ENCODE peak calls at places on chromosomes 7 and 10, in seven cellular contexts. One of them, this sample, is unnamed.

GRCh38 chr7:149854611-149855367 is 16.6 kb downstream of the ZNF862 start:
- DNase-seq in H1: no peak
- DNase-seq in neuronal stem cell: no peak
- DNase-seq in IMR-90: peak; percentile 51
- DNase-seq in mesendoderm: peak; percentile 84
- DNase-seq in H9: peak; percentile 83
- DNase-seq in trophoblast cell: no peak
- DNase-seq in this sample: peak; percentile 22

GRCh38 chr10:66167816-66168215 is 758.0 kb upstream of the LRRTM3 start:
- DNase-seq in H1: no peak
- DNase-seq in neuronal stem cell: no peak
- DNase-seq in IMR-90: no peak
- DNase-seq in mesendoderm: no peak
- DNase-seq in H9: no peak
- DNase-seq in trophoblast cell: no peak
- DNase-seq in this sample: peak; percentile 14

GRCh38 chr10:104612577-104613205 is 28.4 kb upstream of the SORCS3 start:
- DNase-seq in H1: no peak
- DNase-seq in neuronal stem cell: no peak
- DNase-seq in IMR-90: no peak
- DNase-seq in mesendoderm: peak; percentile 48
- DNase-seq in H9: no peak
- DNase-seq in trophoblast cell: no peak
- DNase-seq in this sample: no peak

GRCh38 chr10:47047577-47048532 is 136.6 kb downstream of the PTPN20 start:
- DNase-seq in H1: peak; percentile 34
- DNase-seq in neuronal stem cell: peak; percentile 72
- DNase-seq in IMR-90: peak; percentile 77
- DNase-seq in mesendoderm: peak; percentile 62
- DNase-seq in H9: peak; percentile 78
- DNase-seq in trophoblast cell: peak; percentile 93
- DNase-seq in this sample: peak; percentile 30

GRCh38 chr7:37081436-37081835 is 357.1 kb upstream of the AOAH start:
- DNase-seq in H1: no peak
- DNase-seq in neuronal stem cell: no peak
- DNase-seq in IMR-90: no peak
- DNase-seq in mesendoderm: no peak
- DNase-seq in H9: no peak
- DNase-seq in trophoblast cell: no peak
- DNase-seq in this sample: no peak

GRCh38 chr7:104969183-104969582 is 44.8 kb upstream of the KMT2E start:
- DNase-seq in H1: no peak
- DNase-seq in neuronal stem cell: no peak
- DNase-seq in IMR-90: no peak
- DNase-seq in mesendoderm: no peak
- DNase-seq in H9: no peak
- DNase-seq in trophoblast cell: no peak
- DNase-seq in this sample: no peak

GRCh38 chr10:7258948-7259523 is 151.8 kb downstream of the SFMBT2 start:
- DNase-seq in H1: no peak
- DNase-seq in neuronal stem cell: no peak
- DNase-seq in IMR-90: no peak
- DNase-seq in mesendoderm: no peak
- DNase-seq in H9: no peak
- DNase-seq in trophoblast cell: no peak
- DNase-seq in this sample: peak; percentile 66

GRCh38 chr7:139875821-139876241 is 46.8 kb downstream of the TBXAS1 start:
- DNase-seq in H1: no peak
- DNase-seq in neuronal stem cell: no peak
- DNase-seq in IMR-90: no peak
- DNase-seq in mesendoderm: no peak
- DNase-seq in H9: no peak
- DNase-seq in trophoblast cell: no peak
- DNase-seq in this sample: no peak

GRCh38 chr10:117164878-117165556 is 26.9 kb upstream of the VAX1 start:
- DNase-seq in H1: no peak
- DNase-seq in neuronal stem cell: no peak
- DNase-seq in IMR-90: no peak
- DNase-seq in mesendoderm: no peak
- DNase-seq in H9: no peak
- DNase-seq in trophoblast cell: no peak
- DNase-seq in this sample: no peak

GRCh38 chr7:99379043-99379577 is 4.6 kb downstream of the ARPC1B start:
- DNase-seq in H1: no peak
- DNase-seq in neuronal stem cell: no peak
- DNase-seq in IMR-90: peak; percentile 88
- DNase-seq in mesendoderm: peak; percentile 54
- DNase-seq in H9: no peak
- DNase-seq in trophoblast cell: peak; percentile 97
- DNase-seq in this sample: peak; percentile 95

GRCh38 chr7:155414508-155414907 is 43.4 kb upstream of the EN2 start:
- DNase-seq in H1: no peak
- DNase-seq in neuronal stem cell: no peak
- DNase-seq in IMR-90: no peak
- DNase-seq in mesendoderm: peak; percentile 45
- DNase-seq in H9: peak; percentile 39
- DNase-seq in trophoblast cell: no peak
- DNase-seq in this sample: no peak

GRCh38 chr7:149826344-149827088 is 11.7 kb upstream of the ZNF862 start:
- DNase-seq in H1: no peak
- DNase-seq in neuronal stem cell: no peak
- DNase-seq in IMR-90: no peak
- DNase-seq in mesendoderm: no peak
- DNase-seq in H9: no peak
- DNase-seq in trophoblast cell: no peak
- DNase-seq in this sample: no peak

GRCh38 chr7:25389489-25390106 is 161.3 kb upstream of the NPVF start:
- DNase-seq in H1: no peak
- DNase-seq in neuronal stem cell: peak; percentile 42
- DNase-seq in IMR-90: peak; percentile 42
- DNase-seq in mesendoderm: peak; percentile 51
- DNase-seq in H9: no peak
- DNase-seq in trophoblast cell: peak; percentile 54
- DNase-seq in this sample: peak; percentile 63

GRCh38 chr7:111357691-111358090 is 204.6 kb downstream of the IMMP2L start:
- DNase-seq in H1: no peak
- DNase-seq in neuronal stem cell: no peak
- DNase-seq in IMR-90: peak; percentile 56
- DNase-seq in mesendoderm: no peak
- DNase-seq in H9: no peak
- DNase-seq in trophoblast cell: peak; percentile 59
- DNase-seq in this sample: peak; percentile 49

GRCh38 chr7:142385528-142386340 is 127.9 kb upstream of the PRSS58 start:
- DNase-seq in H1: no peak
- DNase-seq in neuronal stem cell: peak; percentile 26
- DNase-seq in IMR-90: peak; percentile 76
- DNase-seq in mesendoderm: peak; percentile 85
- DNase-seq in H9: peak; percentile 60
- DNase-seq in trophoblast cell: peak; percentile 80
- DNase-seq in this sample: peak; percentile 73

GRCh38 chr10:128185627-128186026 is 59.4 kb upstream of the MKI67 start:
- DNase-seq in H1: no peak
- DNase-seq in neuronal stem cell: no peak
- DNase-seq in IMR-90: no peak
- DNase-seq in mesendoderm: no peak
- DNase-seq in H9: no peak
- DNase-seq in trophoblast cell: no peak
- DNase-seq in this sample: no peak

GRCh38 chr10:68261132-68261856 is 29.4 kb upstream of the ATOH7 start:
- DNase-seq in H1: no peak
- DNase-seq in neuronal stem cell: no peak
- DNase-seq in IMR-90: no peak
- DNase-seq in mesendoderm: no peak
- DNase-seq in H9: no peak
- DNase-seq in trophoblast cell: peak; percentile 12
- DNase-seq in this sample: no peak

GRCh38 chr7:77745746-77746145 is 49.5 kb downstream of the RSBN1L start:
- DNase-seq in H1: no peak
- DNase-seq in neuronal stem cell: no peak
- DNase-seq in IMR-90: no peak
- DNase-seq in mesendoderm: no peak
- DNase-seq in H9: no peak
- DNase-seq in trophoblast cell: no peak
- DNase-seq in this sample: no peak

GRCh38 chr10:98684019-98684899 is 237.5 kb upstream of the HPS1 start:
- DNase-seq in H1: no peak
- DNase-seq in neuronal stem cell: no peak
- DNase-seq in IMR-90: no peak
- DNase-seq in mesendoderm: no peak
- DNase-seq in H9: no peak
- DNase-seq in trophoblast cell: peak; percentile 37
- DNase-seq in this sample: peak; percentile 77

DNA sequence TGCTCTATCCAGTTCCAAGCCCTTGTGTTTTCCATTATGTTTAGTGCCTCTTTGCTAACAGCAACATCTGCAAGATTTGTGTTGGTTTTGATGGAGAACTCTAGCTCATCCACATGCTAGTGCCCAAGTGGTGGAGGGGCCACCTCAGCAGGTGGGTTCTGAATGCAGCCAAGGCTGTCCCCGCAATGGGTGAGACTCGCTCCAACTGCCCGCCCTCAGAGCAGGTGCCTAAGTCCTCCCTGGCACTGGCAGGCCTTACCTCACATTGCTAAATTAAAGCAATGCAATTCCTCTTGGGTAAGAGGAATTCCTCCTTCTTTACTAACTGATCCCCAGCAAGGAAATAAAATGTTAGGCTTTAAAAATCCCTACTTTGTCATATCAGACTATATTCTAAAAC is 146.8 kb downstream of the ADCY1 start:
- DNase-seq in H1: no peak
- DNase-seq in neuronal stem cell: no peak
- DNase-seq in IMR-90: no peak
- DNase-seq in mesendoderm: no peak
- DNase-seq in H9: no peak
- DNase-seq in trophoblast cell: no peak
- DNase-seq in this sample: no peak
- H3K79me1 ChIP-seq in H1: peaks cover 2% of the 10 kb centered on the region
- H3K79me1 ChIP-seq in neuronal stem cell: no peaks in the 10 kb centered on the region
- H3K79me1 ChIP-seq in IMR-90: no peaks in the 10 kb centered on the region
- H3K79me1 ChIP-seq in mesendoderm: no peaks in the 10 kb centered on the region
- H3K79me1 ChIP-seq in H9: no peaks in the 10 kb centered on the region
- H3K79me1 ChIP-seq in trophoblast cell: no peaks in the 10 kb centered on the region
- H3K79me1 ChIP-seq in this sample: no peaks in the 10 kb centered on the region

GRCh38 chr7:2523941-2524807 is 4.6 kb downstream of the LFNG start:
- DNase-seq in H1: no peak
- DNase-seq in neuronal stem cell: peak; percentile 91
- DNase-seq in IMR-90: peak; percentile 41
- DNase-seq in mesendoderm: peak; percentile 59
- DNase-seq in H9: peak; percentile 79
- DNase-seq in trophoblast cell: peak; percentile 78
- DNase-seq in this sample: peak; percentile 65

GRCh38 chr7:2525161-2525930 is 5.8 kb downstream of the LFNG start:
- DNase-seq in H1: no peak
- DNase-seq in neuronal stem cell: no peak
- DNase-seq in IMR-90: no peak
- DNase-seq in mesendoderm: no peak
- DNase-seq in H9: no peak
- DNase-seq in trophoblast cell: peak; percentile 88
- DNase-seq in this sample: no peak

GRCh38 chr7:2525931-2526630 is 6.5 kb downstream of the LFNG start:
- DNase-seq in H1: no peak
- DNase-seq in neuronal stem cell: no peak
- DNase-seq in IMR-90: no peak
- DNase-seq in mesendoderm: no peak
- DNase-seq in H9: no peak
- DNase-seq in trophoblast cell: no peak
- DNase-seq in this sample: no peak

GRCh38 chr7:2523461-2523905 is 3.9 kb downstream of the LFNG start:
- DNase-seq in H1: no peak
- DNase-seq in neuronal stem cell: no peak
- DNase-seq in IMR-90: no peak
- DNase-seq in mesendoderm: peak; percentile 62
- DNase-seq in H9: peak; percentile 79
- DNase-seq in trophoblast cell: no peak
- DNase-seq in this sample: no peak

DNA sequence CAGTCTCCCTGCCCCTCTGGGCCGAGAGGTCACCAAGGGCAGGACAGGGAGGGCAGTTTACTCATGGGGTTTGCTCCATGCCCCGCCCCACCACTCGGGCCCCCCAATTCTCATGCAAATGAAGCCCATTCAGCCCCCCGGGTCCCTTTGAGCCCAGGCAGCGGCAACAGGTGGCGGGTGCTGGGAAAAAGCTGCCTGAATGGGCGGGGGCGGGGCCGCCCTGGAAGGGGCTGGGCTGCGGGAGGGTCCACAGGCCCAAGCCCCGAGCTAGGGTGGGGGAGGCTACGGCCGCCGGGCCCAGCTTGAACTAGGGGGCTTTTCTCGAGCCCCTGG is 5.2 kb downstream of the LFNG start:
- DNase-seq in H1: peak; percentile 83
- DNase-seq in neuronal stem cell: peak; percentile 91
- DNase-seq in IMR-90: no peak
- DNase-seq in mesendoderm: no peak
- DNase-seq in H9: peak; percentile 93
- DNase-seq in trophoblast cell: no peak
- DNase-seq in this sample: no peak
- H3K4me1 ChIP-seq in H1: peaks cover 61% of the 10 kb centered on the region
- H3K4me1 ChIP-seq in neuronal stem cell: peaks cover 64% of the 10 kb centered on the region
- H3K4me1 ChIP-seq in IMR-90: peaks cover 31% of the 10 kb centered on the region
- H3K4me1 ChIP-seq in mesendoderm: peaks cover 3% of the 10 kb centered on the region
- H3K4me1 ChIP-seq in H9: no peaks in the 10 kb centered on the region
- H3K4me1 ChIP-seq in trophoblast cell: peaks cover 56% of the 10 kb centered on the region
- H3K4me1 ChIP-seq in this sample: peaks cover 77% of the 10 kb centered on the region

DNA sequence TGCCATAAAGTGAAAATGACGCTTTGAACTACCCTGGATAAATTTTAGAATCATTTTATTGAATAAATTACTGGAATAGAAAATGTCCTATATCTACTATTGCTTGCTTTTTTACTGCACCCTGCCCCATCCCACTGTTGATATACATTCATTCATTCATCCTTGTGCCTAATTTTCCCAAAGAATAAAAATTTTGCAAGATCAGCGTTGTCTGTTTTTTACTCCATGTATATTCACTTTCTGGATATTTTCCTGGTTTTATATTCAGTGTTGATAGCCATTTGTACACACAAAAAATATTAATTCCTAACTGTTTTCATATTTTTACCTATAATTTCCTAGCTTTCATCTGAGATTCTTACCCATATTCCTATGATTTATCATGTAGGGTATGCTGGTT is 262.9 kb upstream of the MAGI2 start:
- DNase-seq in H1: no peak
- DNase-seq in neuronal stem cell: no peak
- DNase-seq in IMR-90: no peak
- DNase-seq in mesendoderm: no peak
- DNase-seq in H9: no peak
- DNase-seq in trophoblast cell: no peak
- DNase-seq in this sample: no peak
- H3K27ac ChIP-seq in H1: no peak overlapping the region
- H3K27ac ChIP-seq in neuronal stem cell: no peak overlapping the region
- H3K27ac ChIP-seq in IMR-90: no peak overlapping the region
- H3K27ac ChIP-seq in mesendoderm: no peak overlapping the region
- H3K27ac ChIP-seq in H9: no peak overlapping the region
- H3K27ac ChIP-seq in trophoblast cell: no peak overlapping the region
- H3K27ac ChIP-seq in this sample: no peak overlapping the region

DNA sequence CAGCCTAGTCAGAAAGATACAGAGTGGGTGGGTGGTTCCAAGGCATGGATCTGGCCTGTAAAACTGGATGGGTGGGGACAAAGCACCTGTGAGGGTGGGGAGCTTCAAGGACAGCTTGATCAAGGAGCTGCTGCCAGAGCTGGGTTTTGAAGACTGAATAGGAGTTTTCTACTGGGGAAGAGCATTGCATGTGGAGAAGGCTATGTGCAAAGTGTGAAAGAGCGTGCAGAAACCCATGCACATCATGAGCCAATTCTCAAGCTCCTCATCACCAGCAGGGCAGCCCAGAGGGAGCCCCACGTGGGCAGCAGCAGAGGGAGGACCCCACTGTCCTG is 58.6 kb downstream of the PDGFA start:
- DNase-seq in H1: no peak
- DNase-seq in neuronal stem cell: no peak
- DNase-seq in IMR-90: no peak
- DNase-seq in mesendoderm: no peak
- DNase-seq in H9: no peak
- DNase-seq in trophoblast cell: no peak
- DNase-seq in this sample: peak; percentile 41
- H3K79me1 ChIP-seq in H1: no peaks in the 10 kb centered on the region
- H3K79me1 ChIP-seq in neuronal stem cell: no peaks in the 10 kb centered on the region
- H3K79me1 ChIP-seq in IMR-90: no peaks in the 10 kb centered on the region
- H3K79me1 ChIP-seq in mesendoderm: no peaks in the 10 kb centered on the region
- H3K79me1 ChIP-seq in H9: no peaks in the 10 kb centered on the region
- H3K79me1 ChIP-seq in trophoblast cell: peaks cover 14% of the 10 kb centered on the region
- H3K79me1 ChIP-seq in this sample: no peaks in the 10 kb centered on the region